ENCODE peak calls at places on chromosomes 4 and X, in seven cellular contexts. One of them, this sample, is unnamed.

GRCh38 chr4:85081196-85081595 is 114.7 kb upstream of the WDFY3 start:
- DNase-seq in B cell: no peak
- DNase-seq in endothelial cell of umbilical vein: no peak
- DNase-seq in WERI-Rb-1: no peak
- DNase-seq in esophagus squamous epithelium: no peak
- DNase-seq in lower leg skin: no peak
- DNase-seq in mammary epithelial cell: no peak
- DNase-seq in this sample: no peak

GRCh38 chr4:135144498-135144897 is 942.9 kb upstream of the PABPC4L start:
- DNase-seq in B cell: no peak
- DNase-seq in endothelial cell of umbilical vein: no peak
- DNase-seq in WERI-Rb-1: no peak
- DNase-seq in esophagus squamous epithelium: no peak
- DNase-seq in lower leg skin: no peak
- DNase-seq in mammary epithelial cell: no peak
- DNase-seq in this sample: no peak

GRCh38 chr4:54541426-54542118 is 116.2 kb upstream of the KIT start:
- DNase-seq in B cell: no peak
- DNase-seq in endothelial cell of umbilical vein: no peak
- DNase-seq in WERI-Rb-1: no peak
- DNase-seq in esophagus squamous epithelium: no peak
- DNase-seq in lower leg skin: no peak
- DNase-seq in mammary epithelial cell: no peak
- DNase-seq in this sample: no peak

GRCh38 chr4:156673483-156673882 is 298.1 kb downstream of the PDGFC start:
- DNase-seq in B cell: no peak
- DNase-seq in endothelial cell of umbilical vein: no peak
- DNase-seq in WERI-Rb-1: no peak
- DNase-seq in esophagus squamous epithelium: no peak
- DNase-seq in lower leg skin: no peak
- DNase-seq in mammary epithelial cell: no peak
- DNase-seq in this sample: no peak

GRCh38 chr4:140637836-140638235 is 69.1 kb upstream of the UCP1 start:
- DNase-seq in B cell: peak
- DNase-seq in endothelial cell of umbilical vein: peak
- DNase-seq in WERI-Rb-1: peak
- DNase-seq in esophagus squamous epithelium: no peak
- DNase-seq in lower leg skin: no peak
- DNase-seq in mammary epithelial cell: no peak
- DNase-seq in this sample: no peak

GRCh38 chr4:52588097-52588496 is 71.0 kb downstream of the USP46 start:
- DNase-seq in B cell: no peak
- DNase-seq in endothelial cell of umbilical vein: peak
- DNase-seq in WERI-Rb-1: peak
- DNase-seq in esophagus squamous epithelium: no peak
- DNase-seq in lower leg skin: no peak
- DNase-seq in mammary epithelial cell: no peak
- DNase-seq in this sample: no peak

GRCh38 chr4:6222761-6223292 is 22.5 kb upstream of the JAKMIP1 start:
- DNase-seq in B cell: no peak
- DNase-seq in endothelial cell of umbilical vein: no peak
- DNase-seq in WERI-Rb-1: no peak
- DNase-seq in esophagus squamous epithelium: no peak
- DNase-seq in lower leg skin: no peak
- DNase-seq in mammary epithelial cell: peak
- DNase-seq in this sample: peak

GRCh38 chrX:31058284-31058683 is 13.6 kb downstream of the FTHL17 start:
- DNase-seq in B cell: no peak
- DNase-seq in endothelial cell of umbilical vein: no peak
- DNase-seq in WERI-Rb-1: no peak
- DNase-seq in esophagus squamous epithelium: no peak
- DNase-seq in lower leg skin: no peak
- DNase-seq in mammary epithelial cell: no peak
- DNase-seq in this sample: no peak

GRCh38 chr4:41887821-41888699 is 47.2 kb upstream of the TMEM33 start:
- DNase-seq in B cell: peak
- DNase-seq in endothelial cell of umbilical vein: peak
- DNase-seq in WERI-Rb-1: peak
- DNase-seq in esophagus squamous epithelium: no peak
- DNase-seq in lower leg skin: no peak
- DNase-seq in mammary epithelial cell: no peak
- DNase-seq in this sample: no peak

GRCh38 chr4:41384992-41385391 is 128.3 kb downstream of the UCHL1 start:
- DNase-seq in B cell: no peak
- DNase-seq in endothelial cell of umbilical vein: peak
- DNase-seq in WERI-Rb-1: no peak
- DNase-seq in esophagus squamous epithelium: no peak
- DNase-seq in lower leg skin: peak
- DNase-seq in mammary epithelial cell: no peak
- DNase-seq in this sample: no peak

GRCh38 chr4:244471-244870 is 60.8 kb downstream of the ZNF732 start:
- DNase-seq in B cell: peak
- DNase-seq in endothelial cell of umbilical vein: peak
- DNase-seq in WERI-Rb-1: peak
- DNase-seq in esophagus squamous epithelium: no peak
- DNase-seq in lower leg skin: peak
- DNase-seq in mammary epithelial cell: peak
- DNase-seq in this sample: no peak
- TF ChIP-seq CTCF in B cell: peak
- TF ChIP-seq CTCF in endothelial cell of umbilical vein: peak
- TF ChIP-seq CTCF in WERI-Rb-1: peak
- TF ChIP-seq CTCF in esophagus squamous epithelium: peak
- TF ChIP-seq CTCF in lower leg skin: no peak
- TF ChIP-seq CTCF in mammary epithelial cell: peak
- TF ChIP-seq CTCF in this sample: peak

GRCh38 chrX:42495139-42495538 is 282.8 kb downstream of the PPP1R2C start:
- DNase-seq in B cell: no peak
- DNase-seq in endothelial cell of umbilical vein: no peak
- DNase-seq in WERI-Rb-1: no peak
- DNase-seq in esophagus squamous epithelium: no peak
- DNase-seq in lower leg skin: no peak
- DNase-seq in mammary epithelial cell: no peak
- DNase-seq in this sample: no peak

GRCh38 chrX:42491145-42491907 is 286.6 kb downstream of the PPP1R2C start:
- DNase-seq in B cell: no peak
- DNase-seq in endothelial cell of umbilical vein: no peak
- DNase-seq in WERI-Rb-1: no peak
- DNase-seq in esophagus squamous epithelium: no peak
- DNase-seq in lower leg skin: no peak
- DNase-seq in mammary epithelial cell: no peak
- DNase-seq in this sample: no peak

GRCh38 chrX:42484233-42484632 is 293.7 kb downstream of the PPP1R2C start:
- DNase-seq in B cell: no peak
- DNase-seq in endothelial cell of umbilical vein: no peak
- DNase-seq in WERI-Rb-1: no peak
- DNase-seq in esophagus squamous epithelium: no peak
- DNase-seq in lower leg skin: no peak
- DNase-seq in mammary epithelial cell: no peak
- DNase-seq in this sample: no peak

GRCh38 chrX:42485621-42486020 is 292.3 kb downstream of the PPP1R2C start:
- DNase-seq in B cell: no peak
- DNase-seq in endothelial cell of umbilical vein: no peak
- DNase-seq in WERI-Rb-1: no peak
- DNase-seq in esophagus squamous epithelium: no peak
- DNase-seq in lower leg skin: no peak
- DNase-seq in mammary epithelial cell: no peak
- DNase-seq in this sample: no peak

DNA sequence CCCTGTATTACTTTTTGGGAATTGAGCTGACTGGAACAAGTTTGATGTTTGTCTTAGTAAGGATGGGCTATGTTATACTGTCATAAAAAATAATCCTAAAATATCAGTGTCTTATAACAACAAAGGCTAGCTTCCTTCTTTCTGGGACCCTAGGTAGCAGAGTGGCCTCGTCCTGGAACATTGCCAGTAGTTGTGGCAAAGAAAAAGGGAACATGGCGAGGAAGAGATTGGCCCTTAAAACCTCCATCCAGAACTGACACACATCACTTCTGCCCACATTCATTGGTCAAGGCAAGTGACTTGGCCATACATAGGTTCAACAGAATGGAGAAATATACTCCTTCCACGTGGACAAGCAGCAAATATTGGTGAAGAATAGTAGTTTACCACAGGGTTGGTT is 287.9 kb downstream of the PPP1R2C start:
- DNase-seq in B cell: no peak
- DNase-seq in endothelial cell of umbilical vein: no peak
- DNase-seq in WERI-Rb-1: no peak
- DNase-seq in esophagus squamous epithelium: no peak
- DNase-seq in lower leg skin: no peak
- DNase-seq in mammary epithelial cell: no peak
- DNase-seq in this sample: no peak
- TF ChIP-seq CTCF in B cell: no peak
- TF ChIP-seq CTCF in endothelial cell of umbilical vein: no peak
- TF ChIP-seq CTCF in WERI-Rb-1: no peak
- TF ChIP-seq CTCF in esophagus squamous epithelium: no peak
- TF ChIP-seq CTCF in lower leg skin: no peak
- TF ChIP-seq CTCF in mammary epithelial cell: no peak
- TF ChIP-seq CTCF in this sample: no peak

GRCh38 chrX:38986586-38986985 is 185.3 kb downstream of the MID1IP1 start:
- DNase-seq in B cell: no peak
- DNase-seq in endothelial cell of umbilical vein: no peak
- DNase-seq in WERI-Rb-1: peak
- DNase-seq in esophagus squamous epithelium: no peak
- DNase-seq in lower leg skin: no peak
- DNase-seq in mammary epithelial cell: no peak
- DNase-seq in this sample: no peak
- TF ChIP-seq CTCF in B cell: no peak
- TF ChIP-seq CTCF in endothelial cell of umbilical vein: no peak
- TF ChIP-seq CTCF in WERI-Rb-1: peak
- TF ChIP-seq CTCF in esophagus squamous epithelium: no peak
- TF ChIP-seq CTCF in lower leg skin: no peak
- TF ChIP-seq CTCF in mammary epithelial cell: no peak
- TF ChIP-seq CTCF in this sample: no peak

GRCh38 chr4:164997324-164997723 is 19.9 kb upstream of the TRIM61 start:
- DNase-seq in B cell: no peak
- DNase-seq in endothelial cell of umbilical vein: no peak
- DNase-seq in WERI-Rb-1: peak
- DNase-seq in esophagus squamous epithelium: no peak
- DNase-seq in lower leg skin: no peak
- DNase-seq in mammary epithelial cell: peak
- DNase-seq in this sample: no peak
- TF ChIP-seq CTCF in B cell: no peak
- TF ChIP-seq CTCF in endothelial cell of umbilical vein: no peak
- TF ChIP-seq CTCF in WERI-Rb-1: no peak
- TF ChIP-seq CTCF in esophagus squamous epithelium: no peak
- TF ChIP-seq CTCF in lower leg skin: no peak
- TF ChIP-seq CTCF in mammary epithelial cell: peak
- TF ChIP-seq CTCF in this sample: no peak

DNA sequence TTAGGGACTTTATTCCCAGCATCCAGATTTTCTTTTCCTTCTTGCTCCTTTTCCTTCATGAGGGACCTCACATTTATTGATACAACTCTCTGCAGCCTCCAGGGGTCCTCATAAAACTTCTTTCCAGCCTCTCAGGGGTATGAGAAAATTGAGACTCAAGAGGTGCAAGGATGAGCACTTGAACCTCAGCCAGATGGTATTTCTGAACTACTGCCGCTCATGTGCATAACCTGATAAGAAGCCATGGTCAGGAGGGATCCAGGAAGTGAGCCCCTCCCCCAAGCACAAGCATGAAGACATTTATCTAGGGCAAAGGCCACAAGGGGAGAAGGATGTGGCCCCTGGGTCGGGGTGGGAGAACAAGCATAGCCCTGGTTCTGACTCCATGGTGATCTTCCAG is 73.3 kb downstream of the TSPAN7 start:
- DNase-seq in B cell: no peak
- DNase-seq in endothelial cell of umbilical vein: no peak
- DNase-seq in WERI-Rb-1: no peak
- DNase-seq in esophagus squamous epithelium: no peak
- DNase-seq in lower leg skin: no peak
- DNase-seq in mammary epithelial cell: no peak
- DNase-seq in this sample: no peak
- TF ChIP-seq CTCF in B cell: no peak
- TF ChIP-seq CTCF in endothelial cell of umbilical vein: no peak
- TF ChIP-seq CTCF in WERI-Rb-1: no peak
- TF ChIP-seq CTCF in esophagus squamous epithelium: no peak
- TF ChIP-seq CTCF in lower leg skin: no peak
- TF ChIP-seq CTCF in mammary epithelial cell: no peak
- TF ChIP-seq CTCF in this sample: no peak

DNA sequence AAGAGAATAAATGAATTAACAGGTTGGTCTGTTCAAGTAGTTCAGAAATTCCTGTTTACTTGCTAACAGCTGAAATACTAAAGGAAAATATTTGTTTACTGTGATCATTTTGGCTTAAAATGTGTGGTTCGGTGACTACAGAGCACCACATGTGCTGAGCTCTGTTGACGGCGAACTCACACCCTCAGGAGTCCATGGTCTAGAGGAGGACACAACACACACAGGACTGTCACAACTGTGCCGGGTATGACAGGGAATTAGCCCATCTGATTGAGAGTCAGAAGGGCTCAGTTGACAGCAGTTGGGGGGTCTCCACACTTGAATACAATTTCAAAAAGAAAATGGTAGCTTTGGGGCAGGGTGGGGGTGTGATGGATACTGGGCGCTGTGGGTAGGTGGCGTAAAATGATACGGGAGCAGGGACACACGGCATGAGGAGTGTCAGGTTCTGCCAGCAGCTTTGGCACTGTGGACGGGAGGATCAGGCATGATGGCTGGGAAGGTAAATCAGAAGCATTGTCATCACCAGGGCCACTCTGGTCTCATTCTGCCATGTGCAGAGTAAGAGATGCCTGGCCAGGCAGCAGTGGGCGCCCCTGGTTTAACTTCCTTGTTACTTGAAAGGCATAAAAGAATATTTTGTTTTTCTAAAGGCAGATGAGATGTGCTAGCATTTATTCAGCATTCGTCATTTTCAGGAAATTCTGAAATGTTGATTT is 33.3 kb downstream of the CLDN22 start:
- DNase-seq in B cell: no peak
- DNase-seq in endothelial cell of umbilical vein: no peak
- DNase-seq in WERI-Rb-1: no peak
- DNase-seq in esophagus squamous epithelium: no peak
- DNase-seq in lower leg skin: no peak
- DNase-seq in mammary epithelial cell: no peak
- DNase-seq in this sample: no peak
- TF ChIP-seq CTCF in B cell: no peak
- TF ChIP-seq CTCF in endothelial cell of umbilical vein: no peak
- TF ChIP-seq CTCF in WERI-Rb-1: no peak
- TF ChIP-seq CTCF in esophagus squamous epithelium: no peak
- TF ChIP-seq CTCF in lower leg skin: no peak
- TF ChIP-seq CTCF in mammary epithelial cell: no peak
- TF ChIP-seq CTCF in this sample: no peak

GRCh38 chrX:39896951-39897740 is 200.6 kb downstream of the BCOR start:
- DNase-seq in B cell: no peak
- DNase-seq in endothelial cell of umbilical vein: no peak
- DNase-seq in WERI-Rb-1: no peak
- DNase-seq in esophagus squamous epithelium: no peak
- DNase-seq in lower leg skin: no peak
- DNase-seq in mammary epithelial cell: peak
- DNase-seq in this sample: no peak
- TF ChIP-seq CTCF in B cell: no peak
- TF ChIP-seq CTCF in endothelial cell of umbilical vein: no peak
- TF ChIP-seq CTCF in WERI-Rb-1: no peak
- TF ChIP-seq CTCF in esophagus squamous epithelium: no peak
- TF ChIP-seq CTCF in lower leg skin: no peak
- TF ChIP-seq CTCF in mammary epithelial cell: no peak
- TF ChIP-seq CTCF in this sample: peak